ENCODE peak calls at places on chromosomes 2 and 18, in six cellular contexts. O, S, X, B, U and D are unnamed samples.

GRCh38 chr2:21277340-21277739 is 153.6 kb downstream of the TDRD15 start:
- DNase-seq in O (no peak), S (no peak), X (no peak), B (no peak), U (no peak), D (no peak)

GRCh38 chr2:145652051-145652450 is 1132.1 kb upstream of the ZEB2 start:
- DNase-seq in O (no peak), S (no peak), X (no peak), B (no peak), U (no peak), D (no peak)

GRCh38 chr2:222919841-222920609 is 59.2 kb downstream of the ACSL3 start:
- DNase-seq in O (peak; percentile 39), S (no peak), X (no peak), B (no peak), U (no peak), D (peak; percentile 69)

GRCh38 chr2:27807476-27807875 is 36.0 kb downstream of the MRPL33 start:
- DNase-seq in O (peak; percentile 36), S (peak; percentile 3), X (peak; percentile 53), B (no peak), U (peak; percentile 19), D (peak; percentile 57)

GRCh38 chr2:196435189-196435588 is 204.3 kb upstream of the CCDC150 start:
- DNase-seq in O (no peak), S (no peak), X (no peak), B (no peak), U (no peak), D (peak; percentile 55)

GRCh38 chr2:118168606-118169005 is 80.3 kb downstream of the INSIG2 start:
- DNase-seq in O (no peak), S (no peak), X (no peak), B (no peak), U (no peak), D (no peak)

GRCh38 chr18:57475408-57475807 is 40.2 kb downstream of the ONECUT2 start:
- DNase-seq in O (no peak), S (no peak), X (no peak), B (no peak), U (no peak), D (no peak)

GRCh38 chr2:182870227-182870626 is 3.8 kb upstream of the FRZB start:
- DNase-seq in O (no peak), S (peak; percentile 59), X (peak; percentile 65), B (no peak), U (peak; percentile 16), D (no peak)

GRCh38 chr2:6314218-6314855 is 551.4 kb downstream of the CMPK2 start:
- DNase-seq in O (no peak), S (no peak), X (no peak), B (no peak), U (no peak), D (no peak)

GRCh38 chr18:75265872-75266271 is 55.3 kb downstream of the TSHZ1 start:
- DNase-seq in O (no peak), S (no peak), X (no peak), B (no peak), U (no peak), D (no peak)

GRCh38 chr2:170744248-170745002 is 25.8 kb upstream of the ERICH2 start:
- DNase-seq in O (peak; percentile 51), S (no peak), X (no peak), B (no peak), U (no peak), D (no peak)

GRCh38 chr2:30149513-30149912 is 2.7 kb downstream of the YPEL5 start:
- DNase-seq in O (peak; percentile 37), S (peak; percentile 29), X (peak; percentile 40), B (no peak), U (no peak), D (no peak)

GRCh38 chr2:236994361-236994760 is 91.3 kb upstream of the COPS8 start:
- DNase-seq in O (no peak), S (no peak), X (no peak), B (no peak), U (no peak), D (no peak)

GRCh38 chr2:226794077-226794670 is 5.4 kb downstream of the IRS1 start:
- DNase-seq in O (no peak), S (no peak), X (no peak), B (no peak), U (no peak), D (no peak)

GRCh38 chr2:26414291-26414690 is 12.6 kb downstream of the DRC1 start:
- DNase-seq in O (no peak), S (no peak), X (no peak), B (no peak), U (no peak), D (no peak)

GRCh38 chr2:170878505-170878904 is 50.5 kb upstream of the GORASP2 start:
- DNase-seq in O (no peak), S (no peak), X (no peak), B (peak; percentile 26), U (no peak), D (no peak)

GRCh38 chr2:38797276-38797675 is 19.3 kb downstream of the GEMIN6 start:
- DNase-seq in O (no peak), S (no peak), X (no peak), B (no peak), U (no peak), D (peak; percentile 71)

GRCh38 chr18:23281626-23282436 is 146.5 kb downstream of the CABLES1 start:
- DNase-seq in O (peak; percentile 49), S (no peak), X (no peak), B (no peak), U (peak; percentile 35), D (peak; percentile 85)

GRCh38 chr18:63378919-63379638 is 12.1 kb upstream of the KDSR start:
- DNase-seq in O (no peak), S (no peak), X (no peak), B (peak; percentile 16), U (no peak), D (peak; percentile 45)

GRCh38 chr18:22084547-22084946 is 84.8 kb upstream of the GATA6 start:
- DNase-seq in O (peak; percentile 88), S (no peak), X (no peak), B (no peak), U (no peak), D (no peak)

GRCh38 chr2:133045787-133046186 is 375.8 kb upstream of the LYPD1 start:
- DNase-seq in O (no peak), S (no peak), X (no peak), B (no peak), U (no peak), D (no peak)

GRCh38 chr2:169046440-169047151 is 15.5 kb upstream of the ABCB11 start:
- DNase-seq in O (no peak), S (no peak), X (no peak), B (no peak), U (no peak), D (no peak)

DNA sequence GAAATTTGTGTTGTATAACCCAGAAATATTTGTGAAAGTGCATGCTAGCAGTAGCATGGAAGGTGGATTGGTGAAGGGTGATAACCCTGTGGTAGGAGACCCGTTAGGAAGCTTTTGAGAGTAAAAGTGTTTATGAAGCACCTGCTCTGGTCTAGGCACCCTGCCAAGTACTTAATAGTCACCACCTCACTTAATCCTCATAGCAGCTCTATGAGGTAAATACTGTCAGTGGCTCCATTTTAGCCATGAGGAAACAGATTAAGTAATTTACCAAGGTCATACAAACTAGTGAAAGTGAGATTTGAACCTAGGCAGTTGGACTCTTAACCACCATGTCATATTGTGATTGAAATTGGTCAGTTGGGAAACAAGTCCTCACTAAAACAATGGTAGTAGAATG is 66.8 kb downstream of the TET3 start:
- DNase-seq in O (no peak), S (no peak), X (no peak), B (peak; percentile 33), U (no peak), D (no peak)
- H3K27ac ChIP-seq in O (no peak overlapping the region), S (no peak overlapping the region), X (no peak overlapping the region), B (no peak overlapping the region), U (no peak overlapping the region), D (no peak overlapping the region)

GRCh38 chr2:233251306-233252116 is at the start of gene ATG16L1:
- DNase-seq in O (peak; percentile 98), S (peak; percentile 98), X (peak; percentile 98), B (peak; percentile 97), U (peak; percentile 90), D (peak; percentile 96)
- H4K20me1 ChIP-seq in O (no peaks in the 10 kb centered on the region), S (peaks cover 24% of the 10 kb centered on the region), X (peaks cover 14% of the 10 kb centered on the region), B (no peaks in the 10 kb centered on the region), U (peaks cover 3% of the 10 kb centered on the region), D (no peaks in the 10 kb centered on the region)

DNA sequence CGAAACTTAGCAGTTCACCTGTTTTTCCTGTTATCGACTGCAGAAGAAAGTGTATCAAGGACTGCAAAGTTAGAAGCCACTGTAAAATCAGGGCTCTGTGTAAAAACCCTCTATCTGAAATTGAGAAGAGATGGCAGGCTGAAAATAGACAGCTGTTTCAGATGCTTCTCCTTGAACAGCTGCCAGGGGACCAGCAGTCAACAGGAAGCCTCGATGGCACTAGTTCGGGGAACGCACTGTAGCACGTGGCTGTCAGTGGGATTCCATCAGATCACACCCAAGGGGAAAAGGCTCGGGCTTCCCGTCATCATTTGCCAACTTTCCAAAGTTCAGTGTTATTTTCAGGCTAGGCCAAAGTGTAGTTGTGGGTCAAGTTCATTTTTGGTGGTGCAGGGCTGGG is 316.9 kb downstream of the TXNL1 start:
- DNase-seq in O (no peak), S (no peak), X (no peak), B (peak; percentile 91), U (no peak), D (no peak)
- H3K9me3 ChIP-seq in O (no peaks in the 10 kb centered on the region), S (no peaks in the 10 kb centered on the region), X (no peaks in the 10 kb centered on the region), B (no peaks in the 10 kb centered on the region), U (peaks cover 11% of the 10 kb centered on the region), D (no peaks in the 10 kb centered on the region)

GRCh38 chr2:96530474-96531357 is 5.8 kb upstream of the ARID5A start:
- DNase-seq in O (no peak), S (no peak), X (no peak), B (no peak), U (no peak), D (no peak)
- H3K27ac ChIP-seq in O (peak overlapping the region; percentile 86), S (no peak overlapping the region), X (no peak overlapping the region), B (peak overlapping the region; percentile 96), U (no peak overlapping the region), D (no peak overlapping the region)

GRCh38 chr2:240462073-240462703 is 26.7 kb downstream of the GPC1 start:
- DNase-seq in O (no peak), S (no peak), X (no peak), B (no peak), U (no peak), D (no peak)
- H4K20me1 ChIP-seq in O (peaks cover 16% of the 10 kb centered on the region), S (no peaks in the 10 kb centered on the region), X (peaks cover 41% of the 10 kb centered on the region), B (no peaks in the 10 kb centered on the region), U (no peaks in the 10 kb centered on the region), D (no peaks in the 10 kb centered on the region)